ENCODE peak calls at places on chromosomes 1 and 21, in ten cellular contexts. C is neural progenitor cell, G is AG10803, N is mammary epithelial cell, M is activated T-cell treated with anti-CD3 and anti-CD28 coated beads for 1 hour, K is nephron progenitor cell, O is cardiac muscle cell, W is foreskin melanocyte, F is GM12864, I is left ventricle myocardium inferior. Z is an unnamed sample.

GRCh38 chr1:155195201-155196102 is 12.2 kb downstream of the THBS3 start:
- DNase-seq in N (peak; percentile 35), I (no peak), G (no peak), K (no peak), M (no peak), W (no peak), O (peak; percentile 11), F (no peak), C (no peak), Z (no peak)

GRCh38 chr1:111515291-111516007 is 12.0 kb upstream of the ADORA3 start:
- DNase-seq in C (no peak), O (peak; percentile 65), W (no peak), F (no peak), K (no peak), N (peak; percentile 13), I (peak; percentile 84), M (no peak), G (peak; percentile 33), Z (peak; percentile 18)

GRCh38 chr1:1206376-1207253 is at the start of gene TNFRSF18:
- DNase-seq in M (no peak), F (no peak), I (peak; percentile 9), K (peak; percentile 65), O (no peak), C (peak; percentile 69), W (no peak), G (no peak), N (no peak), Z (no peak)

GRCh38 chr1:111980684-111981083 is 8.8 kb downstream of the KCND3 start:
- DNase-seq in C (no peak), I (no peak), O (no peak), W (no peak), M (no peak), N (no peak), F (no peak), K (no peak), G (no peak), Z (no peak)

GRCh38 chr21:45788635-45789506 is 145.3 kb downstream of the PCBP3 start:
- DNase-seq in I (no peak), W (no peak), G (no peak), F (no peak), K (no peak), N (peak; percentile 5), M (no peak), O (no peak), C (no peak), Z (peak; percentile 28)

GRCh38 chr1:111228748-111229126 is 1.2 kb downstream of the CHI3L2 start:
- DNase-seq in C (no peak), M (no peak), I (no peak), W (no peak), G (no peak), F (no peak), N (no peak), O (no peak), K (no peak), Z (no peak)

GRCh38 chr1:202815120-202815519 is 4.4 kb downstream of the PCAT6 start:
- DNase-seq in I (no peak), F (no peak), C (no peak), K (no peak), W (no peak), M (no peak), N (no peak), G (no peak), O (no peak), Z (no peak)

GRCh38 chr1:223802032-223802431 is 43.7 kb downstream of the TP53BP2 start:
- DNase-seq in M (no peak), N (no peak), G (no peak), C (no peak), O (no peak), F (no peak), I (no peak), W (no peak), K (no peak), Z (no peak)

GRCh38 chr1:71587961-71588360 is 507.1 kb upstream of the ZRANB2 start:
- DNase-seq in M (no peak), G (peak; percentile 58), I (no peak), K (no peak), F (no peak), C (peak; percentile 11), O (peak; percentile 25), N (peak; percentile 18), W (peak; percentile 37), Z (peak; percentile 30)

GRCh38 chr1:108036796-108037545 is 72.0 kb upstream of the VAV3 start:
- DNase-seq in M (no peak), O (no peak), F (no peak), W (peak; percentile 30), I (no peak), C (no peak), G (no peak), K (no peak), N (peak; percentile 6), Z (no peak)

GRCh38 chr1:8825985-8826481 is 8.6 kb upstream of the RERE start:
- DNase-seq in F (no peak), I (peak; percentile 25), O (peak; percentile 69), M (no peak), C (no peak), G (peak; percentile 93), W (no peak), K (no peak), N (no peak), Z (peak; percentile 77)

GRCh38 chr1:240152611-240153297 is 61.1 kb downstream of the FMN2 start:
- DNase-seq in C (no peak), M (no peak), F (no peak), W (no peak), I (no peak), O (no peak), K (no peak), G (peak; percentile 36), N (no peak), Z (no peak)

GRCh38 chr1:242185728-242186127 is 186.8 kb upstream of the MAP1LC3C start:
- DNase-seq in N (no peak), K (no peak), M (no peak), I (no peak), F (no peak), C (no peak), G (no peak), W (no peak), O (no peak), Z (no peak)

GRCh38 chr21:41133896-41134522 is 34.0 kb upstream of the BACE2 start:
- DNase-seq in N (peak; percentile 23), G (peak; percentile 68), I (no peak), W (peak; percentile 25), F (no peak), K (peak; percentile 19), C (peak; percentile 58), O (peak; percentile 60), M (no peak), Z (peak; percentile 31)

GRCh38 chr1:70411360-70411844 is 334 bp downstream of the CTH start:
- DNase-seq in O (no peak), F (no peak), M (no peak), N (no peak), K (no peak), C (no peak), I (peak; percentile 29), G (no peak), W (no peak), Z (no peak)

GRCh38 chr1:15803380-15803779 is 4.1 kb downstream of the UQCRHL start:
- DNase-seq in I (no peak), M (no peak), W (no peak), K (peak; percentile 29), N (no peak), F (no peak), G (no peak), C (peak; percentile 71), O (peak; percentile 41), Z (no peak)

GRCh38 chr1:11764519-11764918 is 2.5 kb downstream of the C1orf167 start:
- DNase-seq in K (no peak), F (no peak), C (peak; percentile 29), G (no peak), I (no peak), O (no peak), N (no peak), M (no peak), W (no peak), Z (no peak)

GRCh38 chr1:79259390-79260336 is 253.1 kb upstream of the ADGRL4 start:
- DNase-seq in G (peak; percentile 62), M (no peak), W (peak; percentile 38), K (no peak), N (peak; percentile 12), O (peak; percentile 67), F (no peak), C (peak; percentile 27), I (no peak), Z (peak; percentile 45)

GRCh38 chr1:3503525-3503886 is 49.0 kb downstream of the ARHGEF16 start:
- DNase-seq in M (no peak), K (no peak), O (no peak), W (no peak), N (no peak), F (no peak), G (no peak), C (no peak), I (no peak), Z (no peak)

Z was measured in fibroblast of villous mesenchyme.